ENCODE peak calls at places on chromosomes 11 and 22, in seven cellular contexts. Q, K, E, L, P, V and Z are unnamed samples.

GRCh38 chr11:45178890-45179663 is 32.6 kb downstream of the PRDM11 start:
- DNase-seq in Q (no peak), K (peak), E (no peak), L (no peak), P (no peak), V (no peak), Z (no peak)

GRCh38 chr11:43504316-43504950 is 145.7 kb downstream of the TTC17 start:
- DNase-seq in Q (no peak), K (peak), E (no peak), L (no peak), P (no peak), V (no peak), Z (peak)

GRCh38 chr11:46948378-46949131 is 12.0 kb downstream of the CSTPP1 start:
- DNase-seq in Q (no peak), K (peak), E (no peak), L (no peak), P (no peak), V (no peak), Z (no peak)

GRCh38 chr22:27673839-27674238 is 127.7 kb downstream of the MN1 start:
- DNase-seq in Q (no peak), K (no peak), E (no peak), L (no peak), P (no peak), V (no peak), Z (no peak)

GRCh38 chr11:35066783-35067476 is 72.0 kb upstream of the CD44 start:
- DNase-seq in Q (no peak), K (no peak), E (no peak), L (no peak), P (no peak), V (no peak), Z (no peak)

GRCh38 chr22:35524966-35525686 is 15.5 kb upstream of the RASD2 start:
- DNase-seq in Q (no peak), K (no peak), E (no peak), L (no peak), P (no peak), V (no peak), Z (no peak)

GRCh38 chr22:41831383-41831782 is 1.5 kb upstream of the SREBF2 start:
- DNase-seq in Q (no peak), K (peak), E (peak), L (no peak), P (no peak), V (no peak), Z (no peak)

GRCh38 chr11:83349371-83349770 is 63.2 kb upstream of the CCDC90B start:
- DNase-seq in Q (no peak), K (no peak), E (no peak), L (no peak), P (no peak), V (no peak), Z (peak)

GRCh38 chr11:34174411-34175041 is 69.1 kb downstream of the NAT10 start:
- DNase-seq in Q (peak), K (peak), E (peak), L (peak), P (peak), V (peak), Z (peak)